ENCODE peak calls at places on chromosome 21, in eight cellular contexts. E is kidney tubule cell; R is GM04504; X is activated CD4-positive, alpha-beta T cell treated with anti-CD3 and anti-CD28 coated beads, Interleukin-2, amount 50 U/mL, for 1 hour; U is MCF 10A; J is CD8-positive, alpha-beta T cell; C is activated gamma-delta T cell treated with Interleukin-2 at 50 U/mL for 16 hours; I is Daoy. V is an unnamed sample.

GRCh38 chr21:16945580-16945979 is 567.3 kb upstream of the CXADR start:
- DNase-seq in J (no peak), X (no peak), E (no peak), C (no peak), U (no peak), R (no peak), I (no peak), V (no peak)

GRCh38 chr21:35528109-35529042 is 479.3 kb upstream of the RUNX1 start:
- DNase-seq in R (no peak), C (peak; percentile 28), U (no peak), E (peak; percentile 72), X (peak; percentile 25), I (peak; percentile 40), J (peak; percentile 37), V (peak; percentile 18)

GRCh38 chr21:42360317-42360716 is 6.0 kb downstream of the TFF1 start:
- DNase-seq in E (no peak), J (no peak), I (peak; percentile 23), C (no peak), R (no peak), X (no peak), U (no peak), V (no peak)

GRCh38 chr21:27333091-27333490 is 366.2 kb upstream of the ADAMTS5 start:
- DNase-seq in X (no peak), I (no peak), U (no peak), J (no peak), C (no peak), E (no peak), R (peak; percentile 40), V (no peak)

GRCh38 chr21:43665879-43666278 is 6.5 kb downstream of the RRP1B start:
- DNase-seq in J (no peak), I (no peak), U (no peak), X (no peak), E (no peak), R (no peak), C (no peak), V (no peak)

GRCh38 chr21:35768187-35768586 is 292.1 kb downstream of the SETD4 start:
- DNase-seq in J (no peak), E (no peak), I (no peak), C (no peak), X (no peak), R (no peak), U (no peak), V (no peak)

GRCh38 chr21:36288651-36289243 is 31.2 kb upstream of the MORC3 start:
- DNase-seq in E (no peak), J (no peak), U (no peak), C (no peak), R (no peak), I (no peak), X (peak; percentile 2), V (no peak)

GRCh38 chr21:46060596-46061061 is 37.3 kb upstream of the COL6A2 start:
- DNase-seq in R (peak; percentile 99), E (peak; percentile 96), I (peak; percentile 99), J (no peak), U (peak; percentile 84), C (no peak), X (no peak), V (peak; percentile 97)

GRCh38 chr21:46081862-46082637 is 15.9 kb upstream of the COL6A2 start:
- DNase-seq in U (no peak), E (no peak), C (no peak), X (no peak), R (no peak), I (no peak), J (no peak), V (no peak)

GRCh38 chr21:14617836-14618235 is 71.7 kb upstream of the SAMSN1 start:
- DNase-seq in X (no peak), J (no peak), R (no peak), E (no peak), C (no peak), U (no peak), I (no peak), V (no peak)

GRCh38 chr21:28821276-28822063 is 171.2 kb downstream of the LTN1 start:
- DNase-seq in X (no peak), C (no peak), I (no peak), J (no peak), E (no peak), U (no peak), R (no peak), V (no peak)

GRCh38 chr21:29347274-29347681 is 48.6 kb downstream of the BACH1 start:
- DNase-seq in I (no peak), U (no peak), R (no peak), X (no peak), J (no peak), E (no peak), C (no peak), V (no peak)

GRCh38 chr21:14688412-14688811 is 142.3 kb upstream of the SAMSN1 start:
- DNase-seq in U (no peak), R (no peak), X (no peak), J (no peak), E (no peak), I (no peak), C (no peak), V (no peak)

GRCh38 chr21:31425158-31425557 is 81.1 kb upstream of the TIAM1 start:
- DNase-seq in I (no peak), X (no peak), U (no peak), C (no peak), E (peak; percentile 10), J (no peak), R (no peak), V (no peak)

GRCh38 chr21:28387220-28387619 is 605.5 kb downstream of the LTN1 start:
- DNase-seq in C (no peak), J (no peak), I (no peak), E (no peak), X (no peak), U (no peak), R (no peak), V (no peak)

GRCh38 chr21:27219068-27219467 is 252.2 kb upstream of the ADAMTS5 start:
- DNase-seq in J (no peak), X (no peak), R (no peak), E (peak; percentile 2), U (peak; percentile 82), C (no peak), I (no peak), V (peak; percentile 57)

GRCh38 chr21:38343691-38344090 is 86.9 kb downstream of the KCNJ15 start:
- DNase-seq in R (no peak), U (peak; percentile 87), E (peak; percentile 77), X (no peak), C (no peak), J (no peak), I (peak; percentile 89), V (peak; percentile 70)

GRCh38 chr21:41188476-41189146 is 20.7 kb downstream of the BACE2 start:
- DNase-seq in J (no peak), U (no peak), E (no peak), X (no peak), R (no peak), C (no peak), I (no peak), V (no peak)

GRCh38 chr21:44291936-44292811 is 6.5 kb downstream of the AIRE start:
- DNase-seq in U (no peak), I (no peak), E (no peak), J (no peak), C (no peak), R (no peak), X (no peak), V (no peak)

GRCh38 chr21:39123375-39123774 is 59.9 kb downstream of the PSMG1 start:
- DNase-seq in C (no peak), X (no peak), E (no peak), I (no peak), U (no peak), R (no peak), J (no peak), V (no peak)

GRCh38 chr21:42763578-42764442 is 110.4 kb downstream of the PDE9A start:
- DNase-seq in R (no peak), I (no peak), E (peak; percentile 12), J (no peak), C (no peak), U (peak; percentile 22), X (no peak), V (no peak)

GRCh38 chr21:46295996-46296752 is 10.0 kb downstream of the YBEY start:
- DNase-seq in R (peak; percentile 86), X (peak; percentile 43), J (peak; percentile 36), I (peak; percentile 94), C (peak; percentile 37), U (no peak), E (peak; percentile 53), V (no peak)

GRCh38 chr21:40177979-40178378 is 310.7 kb downstream of the PCP4 start:
- DNase-seq in X (no peak), J (no peak), E (no peak), U (no peak), I (no peak), R (no peak), C (no peak), V (no peak)

GRCh38 chr21:33691945-33692594 is 49.8 kb downstream of the ITSN1 start:
- DNase-seq in E (no peak), I (no peak), R (no peak), C (no peak), J (no peak), X (no peak), U (no peak), V (no peak)

GRCh38 chr21:37474342-37474741 is 107.8 kb downstream of the DYRK1A start:
- DNase-seq in E (no peak), U (no peak), C (no peak), I (no peak), R (no peak), X (no peak), J (no peak), V (no peak)

V was measured in MG63.